ENCODE peak calls at places on chromosomes 2 and 18, in five cellular contexts. Y is HCT116, J is tibial artery, B is heart left ventricle, L is NB4. Q is an unnamed sample.

GRCh38 chr18:54279477-54280205 is 10.3 kb downstream of the POLI start:
- DNase-seq in Y (no peak), J (no peak), B (no peak), L (no peak), Q (no peak)

GRCh38 chr2:206642075-206643025 is at the start of gene FAM237A:
- DNase-seq in Y (peak), J (no peak), B (peak), L (peak), Q (peak)

GRCh38 chr2:238032755-238033337 is 28.0 kb upstream of the SCLY start:
- DNase-seq in Y (no peak), J (no peak), B (no peak), L (no peak), Q (peak)

GRCh38 chr2:216109962-216110614 is 940 bp downstream of the XRCC5 start:
- DNase-seq in Y (peak), J (no peak), B (no peak), L (peak), Q (peak)

GRCh38 chr18:54532222-54532621 is 58.8 kb upstream of the DYNAP start:
- DNase-seq in Y (no peak), J (no peak), B (no peak), L (no peak), Q (peak)

GRCh38 chr18:47422524-47422923 is 171.1 kb upstream of the SKOR2 start:
- DNase-seq in Y (no peak), J (no peak), B (no peak), L (no peak), Q (no peak)

GRCh38 chr18:9631814-9632496 is 17.6 kb upstream of the PPP4R1 start:
- DNase-seq in Y (peak), J (no peak), B (no peak), L (no peak), Q (peak)

GRCh38 chr18:58668211-58668610 is 3.1 kb upstream of the MALT1 start:
- DNase-seq in Y (peak), J (no peak), B (no peak), L (no peak), Q (peak)

GRCh38 chr2:36729067-36729466 is 32.6 kb downstream of the VIT start:
- DNase-seq in Y (no peak), J (no peak), B (no peak), L (no peak), Q (no peak)

GRCh38 chr18:36933552-36933951 is 104.6 kb downstream of the KIAA1328 start:
- DNase-seq in Y (no peak), J (no peak), B (no peak), L (no peak), Q (no peak)

GRCh38 chr18:3453540-3454364 is 3.8 kb downstream of the TGIF1 start:
- DNase-seq in Y (no peak), J (peak), B (peak), L (peak), Q (peak)

GRCh38 chr2:85188852-85189251 is 55.7 kb downstream of the TCF7L1 start:
- DNase-seq in Y (no peak), J (no peak), B (no peak), L (no peak), Q (no peak)

GRCh38 chr18:76348267-76349066 is 146.6 kb downstream of the ZNF516 start:
- DNase-seq in Y (no peak), J (no peak), B (no peak), L (no peak), Q (no peak)

GRCh38 chr2:217794133-217794986 is 208.4 kb downstream of the TNS1 start:
- DNase-seq in Y (no peak), J (peak), B (no peak), L (no peak), Q (no peak)

GRCh38 chr2:201148434-201148833 is 32.5 kb downstream of the CFLAR start:
- DNase-seq in Y (no peak), J (no peak), B (no peak), L (no peak), Q (no peak)

GRCh38 chr2:235598026-235598425 is 104.2 kb downstream of the AGAP1 start:
- DNase-seq in Y (no peak), J (no peak), B (no peak), L (no peak), Q (no peak)

GRCh38 chr2:182668671-182669070 is 47.4 kb upstream of the DNAJC10 start:
- DNase-seq in Y (no peak), J (no peak), B (no peak), L (no peak), Q (peak)

GRCh38 chr2:127219716-127220090 is 396 bp downstream of the CYP27C1 start:
- DNase-seq in Y (no peak), J (no peak), B (no peak), L (peak), Q (no peak)

GRCh38 chr2:160200921-160201320 is 849 bp upstream of the ITGB6 start:
- DNase-seq in Y (no peak), J (no peak), B (no peak), L (no peak), Q (no peak)

GRCh38 chr2:10422732-10423399 is 25.3 kb downstream of the ODC1 start:
- DNase-seq in Y (no peak), J (no peak), B (no peak), L (no peak), Q (no peak)

GRCh38 chr2:136486115-136486514 is 279.2 kb upstream of the THSD7B start:
- DNase-seq in Y (no peak), J (no peak), B (no peak), L (no peak), Q (no peak)

GRCh38 chr18:30991397-30991796 is 51.1 kb downstream of the DSC3 start:
- DNase-seq in Y (no peak), J (no peak), B (no peak), L (no peak), Q (no peak)

GRCh38 chr2:210366675-210367080 is 51.7 kb upstream of the MYL1 start:
- DNase-seq in Y (no peak), J (no peak), B (no peak), L (no peak), Q (no peak)

DNA sequence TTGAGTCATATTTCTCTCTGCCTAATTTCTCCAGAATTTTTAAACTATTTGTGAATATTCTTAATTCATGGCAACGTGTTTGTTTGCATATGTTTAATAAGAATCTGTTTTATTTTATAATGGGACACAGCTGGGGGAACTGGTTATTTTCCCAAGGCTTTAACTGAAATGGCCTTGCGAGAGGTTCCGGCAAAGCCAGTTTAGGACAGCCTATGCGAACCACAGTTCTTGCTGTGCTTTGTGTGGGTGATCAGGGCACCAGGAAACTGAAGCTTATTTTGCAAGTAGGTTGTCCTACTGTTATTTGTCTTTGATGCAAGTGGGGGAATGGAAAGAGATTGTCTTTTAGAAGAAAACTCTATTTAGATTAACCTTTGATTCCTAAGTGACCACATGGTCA is 6.5 kb downstream of the ANKMY1 start:
- DNase-seq in Y (no peak), J (no peak), B (no peak), L (no peak), Q (no peak)
- TF ChIP-seq CTCF in Y (no peak), J (no peak), B (no peak), L (no peak), Q (no peak)

DNA sequence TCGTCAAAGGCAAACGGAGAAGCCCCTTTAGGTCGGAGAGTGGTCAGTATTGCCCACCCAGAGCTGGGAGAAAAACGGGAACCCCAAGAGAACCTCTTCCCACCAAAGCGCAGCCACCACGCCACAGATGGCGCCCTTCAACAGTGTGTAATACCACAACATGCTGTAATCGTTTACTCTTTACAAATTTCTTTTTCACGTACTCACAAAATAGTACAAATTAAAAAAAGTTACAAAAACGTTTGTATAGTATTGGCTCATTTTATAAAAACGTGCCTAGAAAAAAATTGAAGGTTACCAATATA is 811 bp upstream of the NFE2L2 start:
- DNase-seq in Y (no peak), J (no peak), B (peak), L (no peak), Q (no peak)
- TF ChIP-seq CTCF in Y (peak), J (no peak), B (peak), L (peak), Q (no peak)

GRCh38 chr2:62296034-62296832 is 100.3 kb downstream of the B3GNT2 start:
- DNase-seq in Y (no peak), J (no peak), B (no peak), L (no peak), Q (no peak)

GRCh38 chr2:62296833-62297641 is 101.1 kb downstream of the B3GNT2 start:
- DNase-seq in Y (no peak), J (no peak), B (no peak), L (no peak), Q (no peak)

GRCh38 chr2:62293490-62294212 is 97.7 kb downstream of the B3GNT2 start:
- DNase-seq in Y (no peak), J (peak), B (peak), L (no peak), Q (peak)

GRCh38 chr2:62300925-62301324 is 105.0 kb downstream of the B3GNT2 start:
- DNase-seq in Y (no peak), J (no peak), B (no peak), L (peak), Q (no peak)

DNA sequence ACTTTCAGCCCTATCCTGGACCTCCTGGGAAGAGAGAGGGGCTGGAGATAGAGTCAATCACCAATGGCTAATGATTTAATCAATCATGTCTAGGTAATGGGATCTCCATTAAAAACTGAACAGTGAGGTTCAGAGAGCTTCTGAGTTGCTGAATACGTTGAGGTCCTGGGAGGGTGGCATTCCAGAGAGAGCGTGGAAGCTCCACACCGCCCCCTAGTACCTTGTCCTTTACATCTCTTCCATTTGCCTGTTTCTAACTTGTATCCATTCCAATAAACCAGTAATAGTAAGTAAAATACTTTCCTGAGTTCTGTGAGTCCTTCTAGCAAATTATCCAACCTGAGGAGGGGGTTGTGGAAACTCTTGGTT is 101.7 kb downstream of the B3GNT2 start:
- DNase-seq in Y (no peak), J (no peak), B (no peak), L (peak), Q (peak)
- TF ChIP-seq CTCF in Y (peak), J (no peak), B (no peak), L (peak), Q (no peak)

DNA sequence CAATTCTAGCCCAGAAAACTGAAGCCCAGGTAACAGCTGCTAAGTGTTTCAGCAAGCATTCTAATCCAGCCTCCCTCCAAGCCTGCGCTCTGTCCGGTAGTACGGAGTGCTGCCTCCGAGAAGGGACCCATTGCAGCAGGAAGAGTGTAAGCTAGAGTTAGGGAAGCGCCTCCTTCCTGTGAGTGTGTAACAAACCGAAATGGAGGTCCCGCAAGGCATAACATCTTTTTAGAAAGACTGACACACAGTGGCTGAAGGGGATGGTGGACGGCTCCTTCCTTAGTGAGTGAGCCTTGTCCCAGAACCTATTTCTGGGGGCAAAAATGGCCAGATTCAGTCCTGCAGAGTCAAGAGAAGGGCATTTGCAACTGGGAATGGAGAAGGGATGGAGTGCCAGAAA is 12.2 kb downstream of the PKDCC start:
- DNase-seq in Y (no peak), J (peak), B (no peak), L (no peak), Q (no peak)
- TF ChIP-seq CTCF in Y (no peak), J (no peak), B (peak), L (no peak), Q (no peak)

GRCh38 chr2:148565272-148565894 is 79.2 kb upstream of the EPC2 start:
- DNase-seq in Y (no peak), J (no peak), B (no peak), L (peak), Q (peak)
- TF ChIP-seq CTCF in Y (peak), J (peak), B (peak), L (peak), Q (peak)

GRCh38 chr2:28457237-28457636 is 38.6 kb upstream of the PLB1 start:
- DNase-seq in Y (no peak), J (no peak), B (no peak), L (no peak), Q (no peak)
- TF ChIP-seq CTCF in Y (no peak), J (no peak), B (no peak), L (no peak), Q (no peak)

GRCh38 chr2:2682700-2683342 is 351.7 kb upstream of the MYT1L start:
- DNase-seq in Y (no peak), J (peak), B (no peak), L (no peak), Q (no peak)
- TF ChIP-seq CTCF in Y (no peak), J (no peak), B (no peak), L (no peak), Q (no peak)

GRCh38 chr2:143581989-143582719 is 452.9 kb downstream of the ARHGAP15 start:
- DNase-seq in Y (no peak), J (no peak), B (no peak), L (no peak), Q (peak)
- TF ChIP-seq CTCF in Y (no peak), J (no peak), B (peak), L (no peak), Q (peak)

GRCh38 chr2:61970807-61971556 is 65.5 kb downstream of the COMMD1 start:
- DNase-seq in Y (no peak), J (no peak), B (no peak), L (no peak), Q (peak)
- TF ChIP-seq CTCF in Y (peak), J (no peak), B (no peak), L (no peak), Q (peak)

DNA sequence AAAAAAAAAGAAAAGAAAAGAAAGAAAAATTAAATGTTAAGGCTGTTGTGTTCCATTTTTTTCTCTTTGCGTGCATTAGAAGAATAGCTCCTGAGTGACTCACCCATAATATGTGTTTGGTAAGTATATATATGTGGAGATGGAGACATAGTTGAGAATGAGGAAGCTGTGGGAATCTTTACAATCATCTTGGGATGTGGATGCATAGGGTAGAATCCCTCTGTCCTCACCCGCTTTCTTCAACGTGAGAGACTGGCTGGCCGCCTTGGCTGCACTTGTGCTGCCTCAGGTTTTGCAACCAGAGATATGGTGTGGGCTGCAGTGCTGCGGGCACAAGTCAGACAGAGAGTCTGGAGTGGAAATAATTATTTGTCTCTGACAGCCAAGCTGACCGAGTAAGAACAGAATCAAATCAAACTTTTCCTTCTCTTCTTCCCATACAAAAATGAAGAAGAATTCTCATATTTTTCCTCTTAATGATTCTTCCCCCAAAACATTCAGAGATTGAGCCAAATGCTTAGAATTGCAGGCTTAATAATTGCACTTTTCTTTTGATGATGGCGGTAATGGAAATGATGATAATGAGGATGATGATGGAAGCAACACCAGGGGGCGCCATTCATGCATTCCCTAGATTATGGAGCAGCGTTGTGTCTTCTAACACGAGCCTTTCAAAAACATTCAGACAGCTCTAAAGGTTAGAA is 48.5 kb downstream of the SERPINB7 start:
- DNase-seq in Y (peak), J (no peak), B (no peak), L (peak), Q (peak)
- TF ChIP-seq CTCF in Y (peak), J (no peak), B (peak), L (peak), Q (peak)

Q was measured in MCF 10A.